ENCODE peak calls at places on chromosomes 1 and 21, in four cellular contexts. K, Q, U and C are unnamed samples.
A peak's percentile ranks its signal among the peaks of the same experiment; 100 is the strongest.

GRCh38 chr21:42476493-42477342 is 19.3 kb downstream of the RSPH1 start:
- DNase-seq in K (no peak), Q (no peak), U (no peak), C (peak; percentile 2)

GRCh38 chr1:193707271-193708015 is 521.0 kb upstream of the B3GALT2 start:
- DNase-seq in K (peak; percentile 8), Q (no peak), U (no peak), C (no peak)

GRCh38 chr1:185373813-185374524 is 56.9 kb upstream of the IVNS1ABP start:
- DNase-seq in K (no peak), Q (no peak), U (no peak), C (no peak)

GRCh38 chr1:98323906-98324358 is 337.6 kb upstream of the SNX7 start:
- DNase-seq in K (peak; percentile 96), Q (no peak), U (no peak), C (no peak)

GRCh38 chr1:7052701-7053100 is 267.4 kb downstream of the CAMTA1 start:
- DNase-seq in K (no peak), Q (no peak), U (no peak), C (no peak)

GRCh38 chr1:54706419-54706818 is 9.2 kb upstream of the TTC4 start:
- DNase-seq in K (no peak), Q (no peak), U (no peak), C (no peak)

GRCh38 chr1:56754713-56755505 is 64.3 kb downstream of the FYB2 start:
- DNase-seq in K (no peak), Q (no peak), U (no peak), C (no peak)

GRCh38 chr21:46191686-46192575 is 7.7 kb upstream of the SPATC1L start:
- DNase-seq in K (no peak), Q (no peak), U (no peak), C (no peak)

GRCh38 chr1:197388801-197389200 is 120.7 kb downstream of the CRB1 start:
- DNase-seq in K (no peak), Q (no peak), U (no peak), C (no peak)

GRCh38 chr1:205962821-205963221 is 19.6 kb upstream of the SLC26A9 start:
- DNase-seq in K (no peak), Q (peak; percentile 10), U (no peak), C (no peak)

GRCh38 chr1:147628441-147628840 is 41.9 kb downstream of the ACP6 start:
- DNase-seq in K (no peak), Q (no peak), U (no peak), C (no peak)

GRCh38 chr1:197024460-197024859 is 42.6 kb downstream of the F13B start:
- DNase-seq in K (no peak), Q (no peak), U (no peak), C (no peak)

GRCh38 chr1:67441183-67441582 is 11.0 kb upstream of the SERBP1 start:
- DNase-seq in K (peak; percentile 33), Q (no peak), U (peak; percentile 56), C (no peak)

GRCh38 chr1:224929335-224930237 is at the start of gene DNAH14:
- DNase-seq in K (peak; percentile 41), Q (peak; percentile 68), U (peak; percentile 87), C (peak; percentile 89)

GRCh38 chr1:41056907-41057306 is 35.4 kb upstream of the SLFNL1 start:
- DNase-seq in K (no peak), Q (no peak), U (no peak), C (no peak)

GRCh38 chr1:116405241-116406135 is 32.4 kb downstream of the ATP1A1 start:
- DNase-seq in K (no peak), Q (no peak), U (no peak), C (no peak)

GRCh38 chr1:186442651-186443114 is 18.2 kb downstream of the PDC start:
- DNase-seq in K (peak; percentile 4), Q (no peak), U (no peak), C (no peak)

GRCh38 chr1:41345434-41346075 is 15.7 kb upstream of the FOXO6 start:
- DNase-seq in K (no peak), Q (no peak), U (no peak), C (no peak)

GRCh38 chr1:115036814-115037535 is 7.3 kb downstream of the TSHB start:
- DNase-seq in K (no peak), Q (no peak), U (no peak), C (no peak)

GRCh38 chr1:170701962-170702361 is 38.0 kb downstream of the PRRX1 start:
- DNase-seq in K (no peak), Q (no peak), U (no peak), C (no peak)

GRCh38 chr1:113868387-113869083 is 3.0 kb downstream of the PTPN22 start:
- DNase-seq in K (no peak), Q (no peak), U (no peak), C (no peak)

GRCh38 chr1:195898924-195899323 is 709.3 kb downstream of the KCNT2 start:
- DNase-seq in K (no peak), Q (no peak), U (no peak), C (no peak)

GRCh38 chr1:223556414-223557124 is 108.9 kb downstream of the CAPN8 start:
- DNase-seq in K (no peak), Q (peak; percentile 82), U (peak; percentile 67), C (peak; percentile 80)

GRCh38 chr1:43522776-43523480 is 7.8 kb upstream of the PTPRF start:
- DNase-seq in K (no peak), Q (peak; percentile 77), U (no peak), C (peak; percentile 83)

GRCh38 chr1:163240705-163241104 is 38.0 kb upstream of the RGS5 start:
- DNase-seq in K (no peak), Q (no peak), U (no peak), C (no peak)

GRCh38 chr21:21000576-21001175 is 2.5 kb downstream of the NCAM2 start:
- DNase-seq in K (no peak), Q (no peak), U (no peak), C (no peak)

GRCh38 chr1:97632075-97632474 is 288.8 kb downstream of the DPYD start:
- DNase-seq in K (peak; percentile 41), Q (no peak), U (peak; percentile 83), C (no peak)

GRCh38 chr1:179169616-179170467 is 59.6 kb downstream of the ABL2 start:
- DNase-seq in K (peak; percentile 52), Q (no peak), U (no peak), C (no peak)

GRCh38 chr1:6891781-6892579 is 106.7 kb downstream of the CAMTA1 start:
- DNase-seq in K (no peak), Q (no peak), U (no peak), C (no peak)

GRCh38 chr1:33277488-33278084 is 21.3 kb downstream of the ZNF362 start:
- DNase-seq in K (no peak), Q (peak; percentile 22), U (no peak), C (no peak)

GRCh38 chr1:209383422-209383821 is 200.1 kb upstream of the CAMK1G start:
- DNase-seq in K (no peak), Q (no peak), U (no peak), C (no peak)

GRCh38 chr21:45853703-45854342 is 127.7 kb upstream of the COL6A1 start:
- DNase-seq in K (no peak), Q (peak; percentile 45), U (no peak), C (no peak)

GRCh38 chr21:45865106-45865835 is 116.3 kb upstream of the COL6A1 start:
- DNase-seq in K (peak; percentile 81), Q (no peak), U (no peak), C (no peak)

GRCh38 chr1:191026828-191027227 is 549.2 kb upstream of the BRINP3 start:
- DNase-seq in K (no peak), Q (no peak), U (peak; percentile 16), C (no peak)

GRCh38 chr1:75034376-75034775 is 99.8 kb upstream of the LHX8 start:
- DNase-seq in K (no peak), Q (no peak), U (no peak), C (no peak)

GRCh38 chr21:34073749-34074282 is 438 bp downstream of the MRPS6 start:
- DNase-seq in K (no peak), Q (peak; percentile 75), U (peak; percentile 40), C (no peak)

DNA sequence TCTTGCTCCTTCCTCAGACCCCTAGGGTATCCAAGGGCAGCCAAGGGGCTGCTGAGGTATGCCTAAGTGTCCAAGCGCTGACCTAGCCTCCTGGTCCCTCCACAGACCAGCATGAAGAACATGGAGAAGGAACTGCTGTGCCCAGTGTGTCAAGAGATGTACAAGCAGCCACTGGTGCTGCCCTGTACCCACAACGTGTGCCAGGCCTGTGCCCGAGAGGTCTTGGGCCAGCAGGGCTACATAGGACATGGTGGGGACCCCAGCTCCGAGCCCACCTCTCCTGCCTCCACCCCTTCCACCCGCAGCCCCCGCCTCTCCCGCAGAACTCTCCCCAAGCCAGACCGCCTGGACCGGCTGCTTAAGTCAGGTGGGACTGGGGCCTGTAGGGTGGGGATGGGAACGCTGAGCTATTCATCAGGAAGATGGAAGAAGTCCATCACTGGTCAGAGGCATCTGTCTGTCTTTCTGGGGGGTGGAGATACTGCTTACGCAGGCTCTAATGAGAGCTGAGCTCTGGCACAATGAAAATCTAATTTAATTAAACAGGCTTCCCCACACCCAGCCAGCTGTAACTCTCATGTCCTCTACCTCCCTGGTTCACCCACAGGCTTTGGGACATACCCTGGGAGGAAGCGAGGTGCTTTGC is 1.8 kb downstream of the TRIM46 start:
- DNase-seq in K (no peak), Q (peak; percentile 47), U (peak; percentile 50), C (peak; percentile 62)
- H3K4me3 ChIP-seq in K (peak overlapping the region; percentile 96), Q (no peak overlapping the region), U (peak overlapping the region; percentile 90), C (no peak overlapping the region)

GRCh38 chr1:23646571-23646970 is 45.0 kb upstream of the RPL11 start:
- DNase-seq in K (no peak), Q (no peak), U (no peak), C (no peak)

GRCh38 chr1:23646086-23646485 is 45.5 kb upstream of the RPL11 start:
- DNase-seq in K (no peak), Q (no peak), U (no peak), C (no peak)

GRCh38 chr1:23650344-23650990 is 41.1 kb upstream of the RPL11 start:
- DNase-seq in K (no peak), Q (no peak), U (no peak), C (no peak)

GRCh38 chr1:23648576-23648975 is 43.0 kb upstream of the RPL11 start:
- DNase-seq in K (no peak), Q (no peak), U (no peak), C (no peak)

DNA sequence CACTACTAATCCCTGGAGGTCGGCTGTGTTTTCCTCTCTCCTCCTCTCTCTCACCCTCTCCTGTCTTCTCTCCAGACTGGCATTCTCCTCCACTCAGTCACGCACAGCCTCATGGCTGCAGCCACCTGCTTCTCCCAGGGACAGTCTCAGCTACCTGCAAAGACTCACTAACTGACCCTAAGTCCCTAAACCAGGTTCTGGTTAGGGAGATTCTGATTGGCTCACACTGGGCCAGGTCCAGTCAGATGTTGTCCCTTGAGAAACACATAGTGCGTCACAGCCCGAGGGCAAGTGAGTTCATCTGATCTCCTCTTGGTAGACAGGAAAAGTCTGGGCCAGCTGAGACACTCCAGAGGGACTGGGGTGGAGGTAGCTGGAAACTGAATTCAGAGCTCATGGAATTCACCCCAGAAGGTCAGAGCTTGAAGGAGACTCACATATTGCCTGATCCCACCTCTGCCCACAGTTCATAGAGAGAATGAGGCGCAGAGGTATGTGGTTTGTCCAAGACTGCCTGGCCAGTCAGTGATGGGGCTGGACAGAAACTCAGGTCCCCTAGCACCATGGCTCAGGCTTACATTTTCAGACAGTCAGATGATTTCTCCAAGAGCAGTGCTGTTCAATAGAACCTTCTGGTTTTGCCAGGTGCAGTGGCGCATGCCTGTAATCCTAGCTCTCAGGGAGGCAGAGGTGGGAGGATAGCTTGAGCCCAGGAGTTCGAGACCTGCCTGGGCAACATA is 40.4 kb upstream of the RPL11 start:
- DNase-seq in K (no peak), Q (no peak), U (peak; percentile 60), C (no peak)
- H3K4me3 ChIP-seq in K (no peak overlapping the region), Q (no peak overlapping the region), U (no peak overlapping the region), C (no peak overlapping the region)

GRCh38 chr1:27569088-27569459 is 34.9 kb downstream of the AHDC1 start:
- DNase-seq in K (no peak), Q (no peak), U (no peak), C (no peak)
- H3K4me3 ChIP-seq in K (no peak overlapping the region), Q (peak overlapping the region; percentile 43), U (no peak overlapping the region), C (no peak overlapping the region)

GRCh38 chr1:160837558-160838205 is 25.0 kb downstream of the CD244 start:
- DNase-seq in K (no peak), Q (peak; percentile 55), U (peak; percentile 23), C (peak; percentile 91)
- H3K4me3 ChIP-seq in K (no peak overlapping the region), Q (no peak overlapping the region), U (no peak overlapping the region), C (no peak overlapping the region)